ENCODE peak calls at places on chromosomes 2 and 18, in nine cellular contexts. O is fibroblast of lung, W is heart left ventricle, Y is stomach, L is transverse colon, A is body of pancreas, U is ascending aorta, F is BE2C, R is ovary. S is an unnamed sample. For H3K36me3, the result is how much of the 10 kb centered on the place peaks cover.

GRCh38 chr2:111102216-111102615 is 18.5 kb upstream of the BCL2L11 start:
- DNase-seq in O (no peak), W (no peak), Y (no peak), L (no peak), A (no peak), U (no peak), F (no peak), R (no peak), S (no peak)

GRCh38 chr18:25832008-25832604 is 258.3 kb downstream of the SS18 start:
- DNase-seq in O (peak), W (peak), Y (peak), L (peak), A (no peak), U (no peak), F (peak), R (peak), S (peak)

GRCh38 chr2:84077504-84077903 is 381.6 kb downstream of the SUCLG1 start:
- DNase-seq in O (peak), W (no peak), Y (no peak), L (peak), A (no peak), U (no peak), F (peak), R (no peak), S (peak)

GRCh38 chr2:138395565-138396306 is 105.8 kb upstream of the SPOPL start:
- DNase-seq in O (peak), W (peak), Y (no peak), L (no peak), A (peak), U (no peak), F (no peak), R (no peak), S (peak)

GRCh38 chr2:204000446-204000845 is 63.9 kb downstream of the ICOS start:
- DNase-seq in O (no peak), W (no peak), Y (no peak), L (no peak), A (no peak), U (no peak), F (no peak), R (no peak), S (no peak)

GRCh38 chr2:112646791-112647720 is 1.3 kb downstream of the SLC20A1 start:
- DNase-seq in O (no peak), W (no peak), Y (no peak), L (no peak), A (no peak), U (no peak), F (no peak), R (no peak), S (no peak)

GRCh38 chr2:201883559-201883958 is 77.2 kb downstream of the CDK15 start:
- DNase-seq in O (no peak), W (peak), Y (no peak), L (no peak), A (peak), U (no peak), F (peak), R (no peak), S (no peak)

GRCh38 chr2:227821043-227821942 is 7.7 kb downstream of the CCL20 start:
- DNase-seq in O (peak), W (no peak), Y (peak), L (peak), A (peak), U (no peak), F (no peak), R (no peak), S (no peak)

GRCh38 chr2:218555527-218555926 is 12.6 kb downstream of the USP37 start:
- DNase-seq in O (no peak), W (no peak), Y (no peak), L (no peak), A (no peak), U (no peak), F (no peak), R (no peak), S (no peak)

GRCh38 chr2:68255736-68256450 is 3.6 kb upstream of the PPP3R1 start:
- DNase-seq in O (peak), W (no peak), Y (no peak), L (no peak), A (no peak), U (no peak), F (no peak), R (no peak), S (peak)

GRCh38 chr18:9736942-9737813 is 29.1 kb downstream of the RAB31 start:
- DNase-seq in O (no peak), W (no peak), Y (no peak), L (peak), A (no peak), U (no peak), F (peak), R (no peak), S (peak)

GRCh38 chr2:216426938-216427337 is 14.7 kb downstream of the SMARCAL1 start:
- DNase-seq in O (peak), W (no peak), Y (no peak), L (no peak), A (no peak), U (no peak), F (no peak), R (no peak), S (peak)

GRCh38 chr18:46362533-46362932 is 258.3 kb downstream of the HAUS1 start:
- DNase-seq in O (no peak), W (no peak), Y (no peak), L (no peak), A (no peak), U (no peak), F (no peak), R (no peak), S (no peak)

GRCh38 chr2:61967262-61967661 is 61.8 kb downstream of the COMMD1 start:
- DNase-seq in O (peak), W (no peak), Y (no peak), L (no peak), A (no peak), U (no peak), F (no peak), R (no peak), S (no peak)

GRCh38 chr2:61966087-61966727 is 60.7 kb downstream of the COMMD1 start:
- DNase-seq in O (no peak), W (no peak), Y (no peak), L (no peak), A (no peak), U (no peak), F (no peak), R (no peak), S (no peak)

GRCh38 chr2:61969376-61969775 is 63.9 kb downstream of the COMMD1 start:
- DNase-seq in O (peak), W (no peak), Y (no peak), L (no peak), A (no peak), U (no peak), F (no peak), R (no peak), S (peak)

DNA sequence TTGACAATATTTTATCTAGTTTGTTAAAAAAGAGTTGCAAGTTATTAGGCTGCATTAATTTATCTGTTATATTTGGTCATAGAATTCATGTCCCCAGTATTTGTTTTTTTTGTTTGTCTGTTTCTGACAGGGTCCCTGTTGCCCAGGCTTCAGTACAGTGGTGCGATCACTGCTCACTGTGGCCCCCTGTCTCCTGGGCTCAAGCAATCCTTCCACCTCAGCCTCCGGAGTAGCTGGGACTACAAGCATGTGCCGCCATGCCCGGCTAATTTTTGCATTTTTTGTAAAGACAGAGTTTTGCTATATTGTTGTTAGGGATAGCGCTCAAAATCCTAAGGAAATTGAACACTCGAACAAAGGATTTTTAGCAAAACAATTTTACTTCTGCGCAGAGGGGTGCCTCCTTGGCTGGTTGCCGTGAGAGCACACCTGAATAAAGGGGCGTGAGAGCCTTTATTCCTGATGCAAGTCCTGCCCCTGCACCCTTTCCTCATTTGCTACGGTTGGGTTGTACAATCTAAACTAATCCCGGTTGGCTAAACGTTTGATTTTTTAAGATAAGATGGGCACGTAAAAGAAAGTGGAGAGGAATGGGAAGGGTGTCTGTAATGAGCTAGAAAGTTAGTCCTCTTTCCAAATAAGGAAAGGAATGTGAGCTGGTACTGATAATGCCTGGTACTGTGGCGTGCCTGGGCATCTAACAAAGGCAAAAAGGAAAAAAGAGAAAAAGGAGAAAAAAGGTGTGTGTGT is 65.5 kb downstream of the COMMD1 start:
- DNase-seq in O (no peak), W (no peak), Y (no peak), L (no peak), A (no peak), U (no peak), F (no peak), R (no peak), S (peak)
- TF ChIP-seq CTCF in O (no peak), W (no peak), Y (no peak), L (no peak), A (no peak), U (peak), F (peak), R (no peak), S (peak)

DNA sequence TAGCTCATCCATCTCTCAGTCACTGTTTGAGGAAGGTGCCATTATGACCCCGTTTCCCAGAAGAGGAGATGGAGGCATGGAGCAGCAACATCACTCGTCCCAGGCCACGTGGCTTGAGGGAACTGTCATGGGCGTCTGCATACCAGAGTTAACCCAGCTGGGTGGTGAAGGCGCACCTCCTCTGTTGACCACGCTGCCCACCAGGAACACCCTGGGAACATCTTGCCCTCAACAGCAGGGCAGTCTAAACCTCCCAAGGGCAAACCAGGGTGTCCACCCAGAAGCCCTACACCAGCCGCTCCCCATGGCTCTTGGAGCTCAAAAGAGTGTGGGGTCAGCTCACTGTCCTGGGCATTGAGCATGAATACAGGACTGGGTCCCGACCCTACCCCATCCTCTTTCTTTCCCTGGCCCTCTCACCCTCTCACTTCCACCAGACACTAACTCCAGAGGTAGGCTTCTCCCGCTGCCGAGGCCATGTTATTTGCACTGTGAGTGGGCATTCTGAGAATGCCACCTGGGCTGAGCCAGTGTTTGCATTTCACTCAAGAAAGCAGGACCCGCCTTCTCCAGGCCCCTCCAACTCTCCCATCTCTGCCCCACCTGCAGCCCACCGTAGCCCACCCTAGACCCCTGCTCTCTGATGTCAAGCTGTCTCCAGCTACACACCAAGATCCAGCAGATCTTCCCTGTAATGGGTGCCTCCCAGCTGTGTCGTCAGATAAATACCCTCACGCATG is 259.6 kb downstream of the HDAC4 start:
- DNase-seq in O (no peak), W (no peak), Y (no peak), L (no peak), A (no peak), U (no peak), F (no peak), R (no peak), S (no peak)
- H3K36me3 ChIP-seq in O (under half), W (half or more), Y (half or more), L (under half), A (under half), U (under half), F (under half), R (under half), S (under half)

GRCh38 chr2:65382776-65383357 is 49.5 kb downstream of the SPRED2 start:
- DNase-seq in O (peak), W (peak), Y (peak), L (peak), A (peak), U (peak), F (peak), R (peak), S (peak)
- TF ChIP-seq CTCF in O (no peak), W (peak), Y (no peak), L (peak), A (peak), U (no peak), F (no peak), R (no peak), S (peak)

GRCh38 chr2:75720525-75720924 is 9.8 kb upstream of the GCFC2 start:
- DNase-seq in O (no peak), W (no peak), Y (no peak), L (no peak), A (no peak), U (no peak), F (no peak), R (no peak), S (no peak)
- H3K36me3 ChIP-seq in O (under half), W (under half), Y (under half), L (under half), A (under half), U (under half), F (under half), R (under half), S (under half)